ENCODE peak calls at places on chromosomes 13 and 19, in four cellular contexts. One of them, this sample, is unnamed.

GRCh38 chr19:14116918-14117578 is 514 bp downstream of the PRKACA start:
- DNase-seq in stimulated activated CD4-positive, alpha-beta T cell treated with anti-CD3 and anti-CD28 coated beads, Interleukin-4, amount 100 ng/mL, for 48 hours: no peak
- DNase-seq in heart right ventricle: peak; percentile 49
- DNase-seq in CD8-positive, alpha-beta T cell: peak; percentile 52
- DNase-seq in this sample: no peak

GRCh38 chr19:3047307-3048189 is 14.7 kb downstream of the TLE5 start:
- DNase-seq in CD8-positive, alpha-beta T cell: peak; percentile 81
- DNase-seq in heart right ventricle: peak; percentile 74
- DNase-seq in stimulated activated CD4-positive, alpha-beta T cell treated with anti-CD3 and anti-CD28 coated beads, Interleukin-4, amount 100 ng/mL, for 48 hours: peak; percentile 68
- DNase-seq in this sample: peak; percentile 48

GRCh38 chr13:103388839-103389238 is 322.6 kb upstream of the SLC10A2 start:
- DNase-seq in heart right ventricle: no peak
- DNase-seq in CD8-positive, alpha-beta T cell: no peak
- DNase-seq in stimulated activated CD4-positive, alpha-beta T cell treated with anti-CD3 and anti-CD28 coated beads, Interleukin-4, amount 100 ng/mL, for 48 hours: no peak
- DNase-seq in this sample: no peak

GRCh38 chr13:79988573-79988972 is 352.4 kb downstream of the SPRY2 start:
- DNase-seq in heart right ventricle: no peak
- DNase-seq in stimulated activated CD4-positive, alpha-beta T cell treated with anti-CD3 and anti-CD28 coated beads, Interleukin-4, amount 100 ng/mL, for 48 hours: no peak
- DNase-seq in CD8-positive, alpha-beta T cell: no peak
- DNase-seq in this sample: no peak

GRCh38 chr19:39236527-39236926 is 8.3 kb downstream of the IFNL3 start:
- DNase-seq in heart right ventricle: no peak
- DNase-seq in CD8-positive, alpha-beta T cell: peak; percentile 79
- DNase-seq in stimulated activated CD4-positive, alpha-beta T cell treated with anti-CD3 and anti-CD28 coated beads, Interleukin-4, amount 100 ng/mL, for 48 hours: no peak
- DNase-seq in this sample: no peak

GRCh38 chr19:19405919-19406877 is 723 bp downstream of the GATAD2A start:
- DNase-seq in heart right ventricle: peak; percentile 61
- DNase-seq in stimulated activated CD4-positive, alpha-beta T cell treated with anti-CD3 and anti-CD28 coated beads, Interleukin-4, amount 100 ng/mL, for 48 hours: peak; percentile 52
- DNase-seq in CD8-positive, alpha-beta T cell: peak; percentile 60
- DNase-seq in this sample: no peak

GRCh38 chr19:39128511-39129079 is 3.0 kb downstream of the PAK4 start:
- DNase-seq in heart right ventricle: no peak
- DNase-seq in stimulated activated CD4-positive, alpha-beta T cell treated with anti-CD3 and anti-CD28 coated beads, Interleukin-4, amount 100 ng/mL, for 48 hours: no peak
- DNase-seq in CD8-positive, alpha-beta T cell: no peak
- DNase-seq in this sample: no peak

GRCh38 chr19:41327499-41328156 is 17.7 kb downstream of the CCDC97 start:
- DNase-seq in stimulated activated CD4-positive, alpha-beta T cell treated with anti-CD3 and anti-CD28 coated beads, Interleukin-4, amount 100 ng/mL, for 48 hours: peak; percentile 77
- DNase-seq in heart right ventricle: peak; percentile 79
- DNase-seq in CD8-positive, alpha-beta T cell: peak; percentile 83
- DNase-seq in this sample: peak; percentile 93

GRCh38 chr19:54252845-54253244 is 4.2 kb downstream of the LILRB5 start:
- DNase-seq in stimulated activated CD4-positive, alpha-beta T cell treated with anti-CD3 and anti-CD28 coated beads, Interleukin-4, amount 100 ng/mL, for 48 hours: no peak
- DNase-seq in CD8-positive, alpha-beta T cell: no peak
- DNase-seq in heart right ventricle: no peak
- DNase-seq in this sample: no peak

GRCh38 chr19:51702754-51703654 is 9.9 kb downstream of the SPACA6 start:
- DNase-seq in stimulated activated CD4-positive, alpha-beta T cell treated with anti-CD3 and anti-CD28 coated beads, Interleukin-4, amount 100 ng/mL, for 48 hours: no peak
- DNase-seq in CD8-positive, alpha-beta T cell: no peak
- DNase-seq in heart right ventricle: peak; percentile 33
- DNase-seq in this sample: no peak

GRCh38 chr19:11921852-11922495 is 2.9 kb upstream of the ZNF700 start:
- DNase-seq in heart right ventricle: no peak
- DNase-seq in stimulated activated CD4-positive, alpha-beta T cell treated with anti-CD3 and anti-CD28 coated beads, Interleukin-4, amount 100 ng/mL, for 48 hours: no peak
- DNase-seq in CD8-positive, alpha-beta T cell: no peak
- DNase-seq in this sample: no peak

GRCh38 chr19:39247701-39248664 is 673 bp downstream of the IFNL4 start:
- DNase-seq in heart right ventricle: no peak
- DNase-seq in stimulated activated CD4-positive, alpha-beta T cell treated with anti-CD3 and anti-CD28 coated beads, Interleukin-4, amount 100 ng/mL, for 48 hours: no peak
- DNase-seq in CD8-positive, alpha-beta T cell: no peak
- DNase-seq in this sample: no peak

GRCh38 chr19:49581007-49581508 is at the start of gene PRRG2:
- DNase-seq in stimulated activated CD4-positive, alpha-beta T cell treated with anti-CD3 and anti-CD28 coated beads, Interleukin-4, amount 100 ng/mL, for 48 hours: no peak
- DNase-seq in CD8-positive, alpha-beta T cell: no peak
- DNase-seq in heart right ventricle: no peak
- DNase-seq in this sample: no peak

GRCh38 chr13:99662678-99663077 is 161.4 kb downstream of the TM9SF2 start:
- DNase-seq in CD8-positive, alpha-beta T cell: no peak
- DNase-seq in stimulated activated CD4-positive, alpha-beta T cell treated with anti-CD3 and anti-CD28 coated beads, Interleukin-4, amount 100 ng/mL, for 48 hours: no peak
- DNase-seq in heart right ventricle: no peak
- DNase-seq in this sample: no peak

GRCh38 chr13:79810671-79811070 is 329.7 kb downstream of the NDFIP2 start:
- DNase-seq in heart right ventricle: no peak
- DNase-seq in stimulated activated CD4-positive, alpha-beta T cell treated with anti-CD3 and anti-CD28 coated beads, Interleukin-4, amount 100 ng/mL, for 48 hours: no peak
- DNase-seq in CD8-positive, alpha-beta T cell: no peak
- DNase-seq in this sample: no peak

GRCh38 chr19:33558846-33559245 is 37.3 kb upstream of the PEPD start:
- DNase-seq in heart right ventricle: no peak
- DNase-seq in CD8-positive, alpha-beta T cell: no peak
- DNase-seq in stimulated activated CD4-positive, alpha-beta T cell treated with anti-CD3 and anti-CD28 coated beads, Interleukin-4, amount 100 ng/mL, for 48 hours: no peak
- DNase-seq in this sample: no peak

GRCh38 chr13:41520016-41520698 is 62.8 kb downstream of the RGCC start:
- DNase-seq in stimulated activated CD4-positive, alpha-beta T cell treated with anti-CD3 and anti-CD28 coated beads, Interleukin-4, amount 100 ng/mL, for 48 hours: no peak
- DNase-seq in CD8-positive, alpha-beta T cell: no peak
- DNase-seq in heart right ventricle: no peak
- DNase-seq in this sample: no peak

GRCh38 chr19:54114340-54114826 is 1.1 kb downstream of the TFPT start:
- DNase-seq in heart right ventricle: peak; percentile 34
- DNase-seq in stimulated activated CD4-positive, alpha-beta T cell treated with anti-CD3 and anti-CD28 coated beads, Interleukin-4, amount 100 ng/mL, for 48 hours: no peak
- DNase-seq in CD8-positive, alpha-beta T cell: peak; percentile 75
- DNase-seq in this sample: peak; percentile 52

GRCh38 chr13:79361299-79361698 is 44.8 kb downstream of the RBM26 start:
- DNase-seq in CD8-positive, alpha-beta T cell: no peak
- DNase-seq in stimulated activated CD4-positive, alpha-beta T cell treated with anti-CD3 and anti-CD28 coated beads, Interleukin-4, amount 100 ng/mL, for 48 hours: no peak
- DNase-seq in heart right ventricle: no peak
- DNase-seq in this sample: no peak

GRCh38 chr13:50400930-50401553 is 385.8 kb downstream of the KCNRG start:
- DNase-seq in CD8-positive, alpha-beta T cell: no peak
- DNase-seq in stimulated activated CD4-positive, alpha-beta T cell treated with anti-CD3 and anti-CD28 coated beads, Interleukin-4, amount 100 ng/mL, for 48 hours: no peak
- DNase-seq in heart right ventricle: no peak
- DNase-seq in this sample: no peak

This sample was measured in GM19239.